ENCODE peak calls at places on chromosome 10, in nine cellular contexts. F is transverse colon, I is SK-N-SH, N is tibial nerve, Q is A549, G is ovary, C is HepG2, H is upper lobe of left lung, K is stomach. A is an unnamed sample.
A peak's percentile ranks its signal among the peaks of the same experiment; 100 is the strongest.

GRCh38 chr10:93947055-93947454 is 46.7 kb upstream of the PLCE1 start:
- DNase-seq in I (no peak), C (peak; percentile 27), Q (no peak), G (peak; percentile 34), K (no peak), N (no peak), F (no peak), H (no peak), A (no peak)

GRCh38 chr10:76581685-76582084 is 1055.9 kb downstream of the KCNMA1 start:
- DNase-seq in I (no peak), Q (no peak), F (no peak), H (no peak), N (no peak), K (no peak), G (no peak), C (no peak), A (no peak)

GRCh38 chr10:126849646-126850045 is 55.6 kb upstream of the DOCK1 start:
- DNase-seq in N (no peak), G (no peak), C (no peak), F (no peak), H (no peak), K (no peak), Q (no peak), I (no peak), A (no peak)

GRCh38 chr10:76034236-76035009 is 603.0 kb downstream of the LRMDA start:
- DNase-seq in Q (no peak), H (no peak), N (no peak), G (peak; percentile 37), K (no peak), C (no peak), I (peak; percentile 76), F (no peak), A (no peak)

GRCh38 chr10:6748981-6749630 is 169.0 kb upstream of the PRKCQ start:
- DNase-seq in I (no peak), F (no peak), C (no peak), Q (no peak), N (no peak), G (no peak), H (no peak), K (no peak), A (no peak)

GRCh38 chr10:7551891-7552731 is 114.7 kb downstream of the ITIH5 start:
- DNase-seq in K (no peak), H (no peak), G (no peak), I (no peak), F (no peak), C (no peak), Q (no peak), N (peak; percentile 24), A (no peak)

GRCh38 chr10:6543431-6544005 is 36.6 kb downstream of the PRKCQ start:
- DNase-seq in K (no peak), C (no peak), G (no peak), I (no peak), F (peak; percentile 11), N (no peak), Q (no peak), H (no peak), A (no peak)

GRCh38 chr10:71086439-71087080 is 125.8 kb upstream of the UNC5B start:
- DNase-seq in F (no peak), Q (no peak), G (no peak), H (no peak), C (no peak), I (no peak), K (no peak), N (no peak), A (peak; percentile 18)

GRCh38 chr10:23263441-23264164 is 71.5 kb downstream of the PTF1A start:
- DNase-seq in I (no peak), H (no peak), N (no peak), G (no peak), C (no peak), K (no peak), F (no peak), Q (no peak), A (no peak)

GRCh38 chr10:28796606-28797512 is 119.5 kb downstream of the BAMBI start:
- DNase-seq in C (no peak), F (peak; percentile 24), N (no peak), H (no peak), K (peak; percentile 34), Q (no peak), G (peak; percentile 88), I (no peak), A (no peak)

GRCh38 chr10:8183241-8183704 is 128.8 kb downstream of the GATA3 start:
- DNase-seq in H (no peak), G (no peak), C (no peak), Q (no peak), N (no peak), F (no peak), K (no peak), I (no peak), A (no peak)

GRCh38 chr10:115092555-115093285 is 445 bp upstream of the ATRNL1 start:
- DNase-seq in K (no peak), N (no peak), G (peak; percentile 75), C (no peak), Q (no peak), F (peak; percentile 14), H (peak; percentile 69), I (peak; percentile 92), A (no peak)

GRCh38 chr10:72981882-72982529 is 27.4 kb upstream of the PLA2G12B start:
- DNase-seq in G (no peak), K (no peak), H (no peak), F (no peak), N (no peak), Q (no peak), I (no peak), C (no peak), A (no peak)

GRCh38 chr10:102624751-102625330 is 19.4 kb upstream of the TRIM8 start:
- DNase-seq in H (no peak), I (no peak), G (no peak), K (no peak), F (no peak), N (no peak), C (no peak), Q (no peak), A (no peak)

GRCh38 chr10:29731760-29732159 is 97.0 kb upstream of the SVIL start:
- DNase-seq in K (no peak), G (no peak), Q (no peak), H (peak; percentile 58), I (no peak), C (no peak), F (peak; percentile 25), N (no peak), A (peak; percentile 78)

GRCh38 chr10:73866621-73867020 is 7.7 kb downstream of the CAMK2G start:
- DNase-seq in I (no peak), K (no peak), Q (no peak), N (no peak), H (no peak), C (no peak), F (no peak), G (no peak), A (no peak)

GRCh38 chr10:127939786-127940330 is 33.0 kb downstream of the PTPRE start:
- DNase-seq in F (no peak), K (no peak), G (no peak), C (no peak), I (no peak), H (no peak), Q (no peak), N (no peak), A (peak; percentile 32)

DNA sequence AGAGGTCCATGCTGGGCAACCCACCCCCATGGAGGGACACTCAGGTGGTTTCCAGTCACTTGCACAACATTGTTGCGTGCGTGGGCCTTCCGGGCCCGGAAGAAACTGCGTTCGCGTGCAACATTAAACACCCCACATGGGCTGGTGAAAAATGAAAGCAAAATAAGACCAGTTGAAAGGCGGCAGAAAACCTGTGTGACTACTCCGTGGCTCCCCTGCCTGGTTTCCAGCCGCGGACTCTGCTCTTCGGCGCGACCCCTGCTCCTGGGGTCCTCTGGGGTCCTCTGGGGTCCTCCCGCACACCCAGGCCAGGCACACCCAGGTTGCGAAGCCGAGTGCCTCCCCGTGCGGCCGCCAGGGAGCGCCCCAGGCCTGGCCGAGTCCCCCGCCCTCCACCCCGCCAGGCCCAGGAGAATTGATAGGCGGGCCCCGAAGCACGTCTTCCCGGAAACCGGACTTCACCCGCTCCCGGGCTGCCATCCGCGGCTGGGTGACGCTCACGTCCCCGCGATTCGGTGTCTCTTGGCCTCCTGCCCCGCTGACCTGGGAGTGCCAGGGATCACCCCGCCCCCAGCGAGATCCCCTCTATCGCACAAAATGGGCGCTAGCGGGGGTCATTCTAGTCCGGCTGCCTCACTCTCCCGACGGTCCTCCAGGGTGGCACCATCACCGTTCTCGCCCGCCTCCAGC is 1.9 kb upstream of the SH2D4B start:
- DNase-seq in F (peak; percentile 85), Q (peak; percentile 89), H (peak; percentile 94), N (peak; percentile 59), K (peak; percentile 70), C (no peak), G (peak; percentile 72), I (no peak), A (peak; percentile 78)
- H3K4me3 ChIP-seq in F (peak overlapping the region; percentile 44), Q (peak overlapping the region; percentile 56), H (peak overlapping the region; percentile 1), N (peak overlapping the region; percentile 54), K (peak overlapping the region; percentile 47), C (no peak overlapping the region), G (peak overlapping the region; percentile 32), I (no peak overlapping the region), A (peak overlapping the region; percentile 47)

GRCh38 chr10:11168423-11169100 is 150.9 kb downstream of the CELF2 start:
- DNase-seq in G (no peak), F (no peak), I (no peak), K (no peak), N (no peak), Q (no peak), C (no peak), H (no peak), A (no peak)
- TF ChIP-seq EP300 in G (no peak), F (no peak), I (no peak), K (no peak), N (no peak), Q (no peak), C (no peak), H (no peak), A (no peak)

GRCh38 chr10:110880012-110880411 is 8.3 kb downstream of the PDCD4 start:
- DNase-seq in C (no peak), F (no peak), H (no peak), I (no peak), N (no peak), Q (no peak), K (no peak), G (no peak), A (no peak)

GRCh38 chr10:110881905-110882304 is 10.2 kb downstream of the PDCD4 start:
- DNase-seq in Q (no peak), G (no peak), N (no peak), I (no peak), K (no peak), F (no peak), C (no peak), H (no peak), A (no peak)

GRCh38 chr10:110876788-110877187 is 5.1 kb downstream of the PDCD4 start:
- DNase-seq in G (no peak), H (no peak), F (no peak), Q (no peak), C (no peak), N (no peak), K (no peak), I (no peak), A (no peak)

GRCh38 chr10:110883924-110884323 is 12.2 kb downstream of the PDCD4 start:
- DNase-seq in N (no peak), G (no peak), K (no peak), F (no peak), C (no peak), Q (no peak), H (no peak), I (no peak), A (no peak)

GRCh38 chr10:110881247-110881646 is 9.5 kb downstream of the PDCD4 start:
- DNase-seq in C (no peak), F (no peak), I (no peak), H (no peak), Q (no peak), N (no peak), G (no peak), K (no peak), A (peak; percentile 58)
- H3K4me3 ChIP-seq in C (no peak overlapping the region), F (no peak overlapping the region), I (no peak overlapping the region), H (no peak overlapping the region), Q (no peak overlapping the region), N (no peak overlapping the region), G (no peak overlapping the region), K (peak overlapping the region; percentile 36), A (no peak overlapping the region)

GRCh38 chr10:62399211-62399610 is 25.0 kb downstream of the ZNF365 start:
- DNase-seq in C (no peak), Q (no peak), G (no peak), N (no peak), K (no peak), F (no peak), H (no peak), I (no peak), A (no peak)
- TF ChIP-seq EP300 in C (no peak), Q (no peak), G (no peak), N (no peak), K (no peak), F (no peak), H (no peak), I (no peak), A (no peak)

A was measured in sigmoid colon.